ENCODE peak calls at places on chromosomes 1 and 21, in five cellular contexts. F is CD4-positive, CD25-positive, alpha-beta regulatory T cell; T is sigmoid colon; P is cardiac muscle cell; D is CD8-positive, alpha-beta memory T cell. A is an unnamed sample. For H3K27me3, the result is how much of the 10 kb centered on the place peaks cover.

GRCh38 chr1:33065301-33065700 is 15.7 kb upstream of the AZIN2 start:
- DNase-seq in T (no peak), D (no peak), P (no peak), F (no peak), A (no peak)

GRCh38 chr1:227885648-227886502 is 61.9 kb downstream of the WNT9A start:
- DNase-seq in D (no peak), T (peak), P (peak), F (no peak), A (peak)

GRCh38 chr1:182520746-182521145 is 68.3 kb downstream of the RNASEL start:
- DNase-seq in P (no peak), D (no peak), T (no peak), F (no peak), A (no peak)

GRCh38 chr1:76291186-76291585 is 216.6 kb downstream of the ST6GALNAC3 start:
- DNase-seq in D (no peak), P (no peak), F (no peak), T (no peak), A (no peak)

GRCh38 chr1:63537940-63538339 is 14.6 kb downstream of the EFCAB7 start:
- DNase-seq in T (no peak), F (peak), P (peak), D (no peak), A (no peak)

GRCh38 chr21:45618287-45618686 is 25.2 kb upstream of the PCBP3 start:
- DNase-seq in T (peak), F (no peak), D (no peak), P (peak), A (no peak)

GRCh38 chr1:23865543-23865930 is 2.6 kb downstream of the FUCA1 start:
- DNase-seq in F (no peak), D (no peak), P (peak), T (no peak), A (peak)

GRCh38 chr21:34077888-34078287 is 4.5 kb downstream of the MRPS6 start:
- DNase-seq in P (no peak), T (no peak), F (no peak), D (no peak), A (no peak)

GRCh38 chr1:200409203-200409760 is 554 bp downstream of the ZNF281 start:
- DNase-seq in D (peak), F (peak), T (peak), P (peak), A (peak)

GRCh38 chr1:236396665-236397043 is 2.6 kb downstream of the EDARADD start:
- DNase-seq in P (no peak), F (no peak), D (no peak), T (no peak), A (no peak)

GRCh38 chr1:236394905-236395779 is 1.1 kb downstream of the EDARADD start:
- DNase-seq in D (peak), P (peak), T (no peak), F (peak), A (peak)

GRCh38 chr1:236398538-236398937 is 4.5 kb downstream of the EDARADD start:
- DNase-seq in T (no peak), P (no peak), F (no peak), D (no peak), A (no peak)

GRCh38 chr1:236395780-236396664 is 1.9 kb downstream of the EDARADD start:
- DNase-seq in P (no peak), D (no peak), F (no peak), T (no peak), A (no peak)

GRCh38 chr1:236397173-236397759 is 3.2 kb downstream of the EDARADD start:
- DNase-seq in T (no peak), D (no peak), P (peak), F (no peak), A (no peak)
- H3K27me3 ChIP-seq in T (under half), D (under half), P (half or more), F (under half), A (under half)

DNA sequence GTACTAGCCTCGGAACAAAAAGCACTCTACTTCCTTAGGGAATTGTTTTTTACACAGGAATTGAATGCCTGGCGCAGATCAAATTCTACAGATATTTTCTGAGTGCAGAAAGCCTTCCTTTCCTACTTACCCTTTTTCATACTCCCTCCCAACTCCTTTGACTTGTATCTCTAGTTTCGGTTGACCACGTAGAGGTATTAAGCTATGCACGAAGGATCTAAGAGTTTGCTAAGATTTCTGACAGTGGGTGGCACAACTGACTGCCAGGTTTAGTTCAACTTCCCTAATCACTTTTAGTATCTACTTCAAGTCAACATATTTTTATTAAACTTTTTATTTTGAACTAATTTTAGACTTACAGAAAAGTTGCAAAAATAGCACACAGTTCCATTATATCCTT is 5.0 kb downstream of the TOR1AIP2 start:
- DNase-seq in F (no peak), P (no peak), T (no peak), D (no peak), A (no peak)
- H3K27me3 ChIP-seq in F (under half), P (under half), T (under half), D (under half), A (under half)

GRCh38 chr1:18085387-18086074 is 22.1 kb upstream of the IGSF21 start:
- DNase-seq in F (no peak), T (no peak), D (no peak), P (no peak), A (no peak)
- H3K27me3 ChIP-seq in F (under half), T (under half), D (under half), P (under half), A (under half)

GRCh38 chr1:213087911-213088310 is 36.9 kb downstream of the RPS6KC1 start:
- DNase-seq in F (no peak), P (no peak), D (no peak), T (no peak), A (no peak)
- H3K27me3 ChIP-seq in F (under half), P (under half), D (under half), T (under half), A (under half)

DNA sequence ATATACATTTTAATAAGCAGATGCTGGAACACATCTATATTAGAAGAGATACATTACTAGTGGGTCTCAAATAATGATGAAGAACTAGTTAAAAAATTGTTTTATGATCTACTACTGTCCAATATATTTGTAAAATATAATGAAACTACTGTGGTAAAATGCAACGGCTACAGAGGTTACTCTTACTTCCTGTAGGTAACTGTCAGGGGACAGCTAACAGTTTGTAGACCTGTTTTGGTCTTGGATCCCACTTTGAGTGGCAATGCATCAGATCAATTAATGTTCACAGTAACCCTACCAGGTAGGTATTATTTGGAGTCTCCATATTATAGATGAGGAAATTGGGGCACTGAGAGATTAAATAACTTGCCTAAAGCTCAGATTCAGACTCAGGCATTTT is 26.7 kb upstream of the MYSM1 start:
- DNase-seq in D (no peak), T (no peak), P (no peak), F (peak), A (no peak)
- H3K27me3 ChIP-seq in D (under half), T (under half), P (under half), F (under half), A (under half)

GRCh38 chr1:935751-936231 is 12.1 kb downstream of the SAMD11 start:
- DNase-seq in D (no peak), P (no peak), T (no peak), F (no peak), A (no peak)

GRCh38 chr1:936865-937264 is 13.1 kb downstream of the SAMD11 start:
- DNase-seq in D (no peak), F (no peak), P (no peak), T (no peak), A (no peak)

GRCh38 chr1:936348-936747 is 12.6 kb downstream of the SAMD11 start:
- DNase-seq in D (no peak), T (no peak), P (no peak), F (no peak), A (no peak)

GRCh38 chr1:933603-933940 is 9.8 kb downstream of the SAMD11 start:
- DNase-seq in T (no peak), F (no peak), D (no peak), P (no peak), A (no peak)

DNA sequence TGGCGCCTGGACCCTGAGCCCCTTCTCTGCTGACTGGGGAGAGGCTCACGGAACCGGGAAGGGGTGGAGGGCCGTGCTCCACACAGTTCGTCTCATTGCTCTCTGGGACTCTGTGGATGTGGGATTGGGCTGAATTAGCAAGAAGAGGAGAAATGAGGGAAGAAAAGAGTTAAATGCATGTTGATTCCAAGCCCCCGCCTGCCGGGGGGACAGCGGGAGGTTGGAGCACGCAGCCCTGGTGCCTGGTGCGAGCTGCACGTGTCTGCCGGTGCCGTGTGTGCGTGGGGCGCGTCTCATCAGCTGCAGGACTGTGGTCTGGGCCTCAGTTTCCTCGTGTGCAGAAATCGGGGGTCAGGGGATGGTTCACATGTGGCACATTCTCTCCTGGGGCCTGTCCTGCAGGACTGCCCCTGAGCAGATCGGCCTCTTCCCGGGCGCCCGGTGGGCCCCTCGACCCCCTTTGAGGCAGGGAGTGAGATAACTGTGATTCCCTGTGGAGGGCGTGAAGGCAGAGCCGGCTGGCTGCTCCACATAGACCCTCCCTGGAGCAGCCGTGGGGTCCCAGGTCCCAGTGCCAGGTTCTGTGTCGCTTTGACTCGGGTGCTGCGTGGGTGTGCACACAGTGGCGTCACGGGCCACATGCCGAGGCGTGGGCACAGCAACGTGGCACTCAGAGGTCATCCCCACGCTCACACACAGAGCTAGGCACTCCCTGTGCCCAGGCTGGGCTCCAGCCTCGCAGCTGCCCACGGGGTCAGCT is 11.4 kb downstream of the SAMD11 start:
- DNase-seq in D (no peak), P (no peak), F (no peak), T (no peak), A (no peak)
- H3K27me3 ChIP-seq in D (under half), P (under half), F (under half), T (half or more), A (half or more)

A was measured in colonic mucosa.